ENCODE peak calls at places on chromosomes 3 and 15, in ten cellular contexts. V, O, Y, I, L, B, P, W, F and U are unnamed samples.

GRCh38 chr3:128422762-128423524 is 43.7 kb downstream of the DNAJB8 start:
- DNase-seq in V (no peak), O (no peak), Y (no peak), I (no peak), L (no peak), B (no peak), P (no peak), W (no peak), F (no peak), U (no peak)

GRCh38 chr3:187648177-187648576 is 22.0 kb downstream of the SST start:
- DNase-seq in V (no peak), O (no peak), Y (no peak), I (no peak), L (no peak), B (no peak), P (no peak), W (no peak), F (no peak), U (no peak)

GRCh38 chr3:125191730-125192129 is 20.8 kb downstream of the SLC12A8 start:
- DNase-seq in V (no peak), O (no peak), Y (no peak), I (no peak), L (no peak), B (no peak), P (no peak), W (no peak), F (no peak), U (no peak)

GRCh38 chr3:114745322-114746240 is 401.5 kb downstream of the ZBTB20 start:
- DNase-seq in V (no peak), O (peak), Y (no peak), I (no peak), L (no peak), B (no peak), P (no peak), W (no peak), F (no peak), U (no peak)

GRCh38 chr3:161890147-161890625 is 393.6 kb downstream of the OTOL1 start:
- DNase-seq in V (no peak), O (peak), Y (no peak), I (no peak), L (no peak), B (no peak), P (no peak), W (no peak), F (peak), U (no peak)

GRCh38 chr3:55782806-55783205 is 295.7 kb upstream of the WNT5A start:
- DNase-seq in V (no peak), O (no peak), Y (no peak), I (no peak), L (no peak), B (no peak), P (no peak), W (no peak), F (no peak), U (no peak)

GRCh38 chr3:154304116-154304786 is 20.0 kb downstream of the DHX36 start:
- DNase-seq in V (no peak), O (no peak), Y (no peak), I (no peak), L (no peak), B (no peak), P (no peak), W (no peak), F (no peak), U (no peak)

GRCh38 chr3:42855547-42856380 is 19.9 kb downstream of the CYP8B1 start:
- DNase-seq in V (no peak), O (no peak), Y (no peak), I (no peak), L (no peak), B (no peak), P (no peak), W (no peak), F (no peak), U (no peak)

GRCh38 chr3:37291275-37291700 is 116.9 kb upstream of the LRRFIP2 start:
- DNase-seq in V (no peak), O (peak), Y (no peak), I (no peak), L (no peak), B (no peak), P (no peak), W (no peak), F (no peak), U (peak)

GRCh38 chr15:81398910-81399551 is 25.0 kb upstream of the TMC3 start:
- DNase-seq in V (no peak), O (no peak), Y (no peak), I (no peak), L (no peak), B (no peak), P (no peak), W (no peak), F (no peak), U (no peak)

GRCh38 chr15:28191832-28192231 is 92.7 kb upstream of the OCA2 start:
- DNase-seq in V (no peak), O (no peak), Y (peak), I (no peak), L (peak), B (peak), P (no peak), W (no peak), F (peak), U (no peak)